ENCODE peak calls at places on chromosomes 13 and 19, in five cellular contexts. C is activated effector memory CD4-positive, alpha-beta T cell treated with Interleukin-2 at 50 U/mL for 16 hours; A is T-helper 2 cell; F is activated CD8-positive, alpha-beta memory T cell treated with anti-CD3 and anti-CD28 coated beads, Interleukin-2, amount 50 U/mL, for 4 hours; Q is hippocampal formation. R is an unnamed sample.

GRCh38 chr19:21094347-21095025 is 12.5 kb downstream of the ZNF714 start:
- DNase-seq in A (no peak), C (no peak), Q (no peak), F (no peak), R (no peak)

GRCh38 chr19:31372245-31372781 is 23.1 kb upstream of the TSHZ3 start:
- DNase-seq in Q (no peak), F (no peak), C (no peak), A (peak), R (no peak)

GRCh38 chr19:17834350-17835181 is 13.2 kb downstream of the JAK3 start:
- DNase-seq in F (no peak), Q (no peak), C (no peak), A (no peak), R (no peak)

GRCh38 chr13:69857188-69857821 is 250.3 kb upstream of the ATXN8OS start:
- DNase-seq in A (no peak), C (no peak), F (no peak), Q (peak), R (no peak)

GRCh38 chr13:28636677-28637317 is 22.1 kb upstream of the POMP start:
- DNase-seq in Q (no peak), F (peak), C (no peak), A (peak), R (peak)

GRCh38 chr13:77876176-77876575 is 42.5 kb downstream of the EDNRB start:
- DNase-seq in Q (no peak), F (no peak), A (no peak), C (no peak), R (no peak)

GRCh38 chr13:55013051-55013450 is 1984.4 kb downstream of the OLFM4 start:
- DNase-seq in F (no peak), C (no peak), A (no peak), Q (no peak), R (no peak)

GRCh38 chr13:45897562-45897961 is 46.0 kb upstream of the SIAH3 start:
- DNase-seq in F (no peak), C (no peak), Q (no peak), A (no peak), R (no peak)

GRCh38 chr13:104011505-104012270 is 945.5 kb upstream of the SLC10A2 start:
- DNase-seq in Q (no peak), C (no peak), F (no peak), A (no peak), R (no peak)

GRCh38 chr19:41695745-41696144 is 7.7 kb upstream of the CEACAM7 start:
- DNase-seq in A (no peak), Q (no peak), C (no peak), F (no peak), R (no peak)

GRCh38 chr19:12649941-12650340 is 16.6 kb downstream of the MAN2B1 start:
- DNase-seq in Q (no peak), C (no peak), F (no peak), A (no peak), R (no peak)

GRCh38 chr19:45670670-45671453 is 2.8 kb downstream of the GIPR start:
- DNase-seq in C (no peak), Q (no peak), A (peak), F (peak), R (peak)

GRCh38 chr19:36577271-36577996 is 4.3 kb upstream of the ZNF529 start:
- DNase-seq in A (no peak), C (no peak), Q (no peak), F (no peak), R (no peak)

GRCh38 chr13:38191016-38191415 is 158.6 kb upstream of the UFM1 start:
- DNase-seq in F (no peak), C (no peak), A (no peak), Q (no peak), R (no peak)

GRCh38 chr13:43261018-43261417 is 237.6 kb downstream of the DNAJC15 start:
- DNase-seq in A (no peak), Q (no peak), C (no peak), F (no peak), R (no peak)

GRCh38 chr13:20610006-20610405 is 43.0 kb downstream of the IFT88 start:
- DNase-seq in A (no peak), C (no peak), F (no peak), Q (no peak), R (no peak)

GRCh38 chr19:38850976-38851621 is 1.3 kb upstream of the HNRNPL start:
- DNase-seq in C (no peak), A (peak), F (peak), Q (no peak), R (peak)

GRCh38 chr13:73025212-73026012 is 33.4 kb upstream of the KLF5 start:
- DNase-seq in Q (no peak), C (no peak), F (no peak), A (no peak), R (no peak)

GRCh38 chr13:98977568-98978270 is at the start of gene DOCK9:
- DNase-seq in Q (peak), C (no peak), A (no peak), F (no peak), R (no peak)

GRCh38 chr13:27353166-27353583 is 71.2 kb upstream of the GTF3A start:
- DNase-seq in A (no peak), Q (peak), C (no peak), F (no peak), R (no peak)

GRCh38 chr13:26377038-26377437 is 123.1 kb downstream of the CDK8 start:
- DNase-seq in Q (no peak), F (no peak), A (no peak), C (no peak), R (no peak)